ENCODE peak calls at places on chromosome 2, in eight cellular contexts. A is cardiac fibroblast, O is lower leg skin, G is prostate gland, F is fibroblast of lung, Y is AG04450, D is thoracic aorta, S is A549. X is an unnamed sample.

GRCh38 chr2:40642261-40642660 is 190.4 kb upstream of the SLC8A1 start:
- DNase-seq in A (no peak), O (no peak), G (no peak), F (no peak), Y (no peak), D (no peak), S (no peak), X (no peak)

GRCh38 chr2:170974304-170974993 is 45.4 kb downstream of the GORASP2 start:
- DNase-seq in A (peak; percentile 26), O (no peak), G (peak; percentile 27), F (no peak), Y (no peak), D (no peak), S (peak; percentile 20), X (no peak)

GRCh38 chr2:223993634-223994232 is 36.5 kb downstream of the MRPL44 start:
- DNase-seq in A (peak; percentile 90), O (peak; percentile 66), G (peak; percentile 60), F (peak; percentile 90), Y (peak; percentile 53), D (peak; percentile 15), S (peak; percentile 65), X (no peak)

GRCh38 chr2:212727751-212728150 is 189.1 kb upstream of the ERBB4 start:
- DNase-seq in A (no peak), O (no peak), G (no peak), F (no peak), Y (no peak), D (no peak), S (no peak), X (no peak)

GRCh38 chr2:188434018-188434417 is 142.3 kb downstream of the GULP1 start:
- DNase-seq in A (no peak), O (no peak), G (no peak), F (no peak), Y (no peak), D (no peak), S (no peak), X (no peak)

GRCh38 chr2:65504814-65505697 is 72.7 kb upstream of the SPRED2 start:
- DNase-seq in A (no peak), O (no peak), G (peak; percentile 75), F (no peak), Y (no peak), D (no peak), S (no peak), X (no peak)

GRCh38 chr2:240953426-240954425 is 44.7 kb upstream of the SNED1 start:
- DNase-seq in A (no peak), O (no peak), G (no peak), F (no peak), Y (no peak), D (no peak), S (no peak), X (no peak)

GRCh38 chr2:109168716-109169115 is 39.7 kb downstream of the SH3RF3 start:
- DNase-seq in A (no peak), O (no peak), G (no peak), F (no peak), Y (no peak), D (no peak), S (no peak), X (no peak)

GRCh38 chr2:15890936-15891905 is 49.1 kb upstream of the MYCN start:
- DNase-seq in A (no peak), O (no peak), G (peak; percentile 40), F (no peak), Y (no peak), D (no peak), S (no peak), X (no peak)

GRCh38 chr2:28521663-28522062 is 25.8 kb downstream of the PLB1 start:
- DNase-seq in A (no peak), O (no peak), G (no peak), F (no peak), Y (no peak), D (no peak), S (no peak), X (no peak)

GRCh38 chr2:156476516-156477206 is 40.5 kb downstream of the GPD2 start:
- DNase-seq in A (peak; percentile 70), O (no peak), G (no peak), F (peak; percentile 36), Y (peak; percentile 39), D (no peak), S (no peak), X (no peak)

GRCh38 chr2:202171246-202171833 is 67.1 kb downstream of the SUMO1 start:
- DNase-seq in A (no peak), O (no peak), G (no peak), F (peak; percentile 28), Y (no peak), D (no peak), S (no peak), X (no peak)
- H3K4me3 ChIP-seq in A (no peak overlapping the region), O (no peak overlapping the region), G (no peak overlapping the region), F (peak overlapping the region; percentile 17), Y (peak overlapping the region; percentile 25), D (peak overlapping the region; percentile 66), S (no peak overlapping the region), X (no peak overlapping the region)

DNA sequence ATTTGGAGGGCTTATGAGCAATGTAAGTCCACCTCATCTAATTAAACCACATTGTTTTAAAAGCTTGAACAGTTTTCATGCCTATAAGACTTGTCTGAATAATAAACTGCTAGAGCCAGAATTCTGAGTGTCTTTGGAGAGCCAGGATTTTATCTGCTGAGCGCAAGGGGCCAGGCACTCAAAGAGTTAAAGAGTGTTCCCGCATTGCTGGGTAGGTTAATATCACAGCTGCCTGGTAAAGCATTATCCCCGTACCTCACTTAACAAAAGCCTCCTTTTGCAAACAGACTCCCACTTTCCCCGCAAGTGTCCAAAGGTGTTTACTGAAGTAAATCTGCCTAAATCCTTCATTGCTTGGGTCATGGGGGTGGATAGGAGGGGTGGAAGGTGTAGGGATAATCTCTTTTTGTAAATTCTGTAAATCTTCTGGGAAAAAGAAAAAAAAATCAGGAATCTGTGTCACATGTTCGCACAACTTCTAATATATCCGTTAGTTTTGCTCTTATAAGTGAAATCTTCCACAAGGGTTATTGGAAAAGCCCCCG is 10.8 kb downstream of the ZEB2 start:
- DNase-seq in A (peak; percentile 30), O (no peak), G (no peak), F (peak; percentile 60), Y (no peak), D (no peak), S (no peak), X (no peak)
- H3K4me3 ChIP-seq in A (no peak overlapping the region), O (no peak overlapping the region), G (no peak overlapping the region), F (peak overlapping the region; percentile 79), Y (no peak overlapping the region), D (peak overlapping the region; percentile 43), S (no peak overlapping the region), X (peak overlapping the region; percentile 86)

DNA sequence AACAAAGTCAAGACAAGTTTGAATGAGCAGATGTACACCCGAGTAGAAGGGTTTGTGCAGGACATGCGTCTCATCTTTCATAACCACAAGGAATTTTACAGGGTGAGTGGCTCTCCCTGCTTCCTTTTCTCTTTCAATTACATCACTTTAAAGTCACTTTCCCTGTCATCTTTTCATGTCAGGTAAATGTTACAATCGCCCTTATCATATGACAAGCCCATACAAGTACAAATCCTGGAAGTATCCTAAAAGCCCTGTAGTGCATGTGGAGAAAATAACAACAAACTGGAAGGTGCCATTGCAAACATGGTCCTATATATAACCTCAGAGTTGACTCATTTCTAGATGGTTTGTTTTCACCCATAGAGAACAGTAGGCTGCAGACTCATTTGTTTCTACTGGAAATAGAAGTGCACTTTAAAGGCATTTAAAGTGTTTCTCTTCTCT is 126.0 kb downstream of the SP100 start:
- DNase-seq in A (peak; percentile 12), O (no peak), G (no peak), F (no peak), Y (no peak), D (no peak), S (no peak), X (no peak)
- H3K4me3 ChIP-seq in A (no peak overlapping the region), O (no peak overlapping the region), G (no peak overlapping the region), F (no peak overlapping the region), Y (no peak overlapping the region), D (no peak overlapping the region), S (no peak overlapping the region), X (no peak overlapping the region)

GRCh38 chr2:127637236-127637630 is 8.7 kb upstream of the GPR17 start:
- DNase-seq in A (no peak), O (no peak), G (no peak), F (no peak), Y (no peak), D (no peak), S (no peak), X (no peak)
- H3K4me3 ChIP-seq in A (no peak overlapping the region), O (no peak overlapping the region), G (no peak overlapping the region), F (no peak overlapping the region), Y (no peak overlapping the region), D (no peak overlapping the region), S (no peak overlapping the region), X (peak overlapping the region; percentile 1)

DNA sequence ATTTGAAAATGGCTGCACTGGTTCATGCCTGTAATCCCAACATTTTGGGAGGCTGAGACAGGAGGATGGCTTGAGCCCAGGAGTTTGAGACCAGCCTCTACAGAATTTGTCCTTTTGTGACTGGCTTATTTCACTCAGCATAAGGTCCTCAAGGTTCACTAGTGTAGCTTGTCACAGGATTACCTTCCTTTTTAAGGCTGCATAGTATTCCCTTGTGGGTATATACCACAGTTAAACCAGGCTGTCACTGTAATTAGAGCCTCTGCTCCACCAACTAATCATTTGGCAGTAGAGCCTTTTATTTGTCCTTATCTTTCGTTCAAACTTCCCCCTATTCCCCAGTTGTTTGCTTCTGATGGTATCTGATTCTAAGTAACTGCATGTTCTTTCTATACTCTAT is 50.4 kb upstream of the SELENOI start:
- DNase-seq in A (no peak), O (no peak), G (no peak), F (no peak), Y (no peak), D (no peak), S (no peak), X (no peak)
- H3K4me3 ChIP-seq in A (no peak overlapping the region), O (no peak overlapping the region), G (no peak overlapping the region), F (no peak overlapping the region), Y (no peak overlapping the region), D (no peak overlapping the region), S (no peak overlapping the region), X (no peak overlapping the region)

GRCh38 chr2:218993345-218994315 is at the start of gene CRYBA2:
- DNase-seq in A (no peak), O (no peak), G (no peak), F (no peak), Y (no peak), D (no peak), S (no peak), X (no peak)

GRCh38 chr2:218996937-218997336 is 3.7 kb upstream of the CRYBA2 start:
- DNase-seq in A (no peak), O (no peak), G (peak; percentile 64), F (no peak), Y (no peak), D (no peak), S (no peak), X (no peak)

GRCh38 chr2:218997730-218998129 is 4.5 kb upstream of the CRYBA2 start:
- DNase-seq in A (no peak), O (no peak), G (no peak), F (no peak), Y (no peak), D (no peak), S (no peak), X (no peak)

GRCh38 chr2:218995972-218996644 is 2.9 kb upstream of the CRYBA2 start:
- DNase-seq in A (peak; percentile 86), O (peak; percentile 72), G (peak; percentile 87), F (peak; percentile 79), Y (peak; percentile 27), D (peak; percentile 65), S (peak; percentile 87), X (peak; percentile 89)

GRCh38 chr2:218995561-218995960 is 2.3 kb upstream of the CRYBA2 start:
- DNase-seq in A (no peak), O (no peak), G (no peak), F (no peak), Y (no peak), D (no peak), S (no peak), X (no peak)
- H3K4me3 ChIP-seq in A (no peak overlapping the region), O (no peak overlapping the region), G (no peak overlapping the region), F (no peak overlapping the region), Y (no peak overlapping the region), D (peak overlapping the region; percentile 63), S (peak overlapping the region; percentile 49), X (no peak overlapping the region)

GRCh38 chr2:120735750-120736170 is at the start of gene GLI2:
- DNase-seq in A (peak; percentile 94), O (peak; percentile 59), G (peak; percentile 77), F (peak; percentile 91), Y (peak; percentile 55), D (no peak), S (peak; percentile 61), X (peak; percentile 81)
- H3K4me3 ChIP-seq in A (peak within 1 kb of the TSS; percentile 73), O (peak within 1 kb of the TSS; percentile 37), G (peak within 1 kb of the TSS; percentile 37), F (peak within 1 kb of the TSS; percentile 75), Y (peak within 1 kb of the TSS; percentile 84), D (peak within 1 kb of the TSS; percentile 77), S (peak within 1 kb of the TSS; percentile 73), X (peak within 1 kb of the TSS; percentile 51)

X was measured in heart left ventricle.